ENCODE peak calls at places on chromosomes 2 and 18, in five cellular contexts. D, X, Y, H and C are unnamed samples.

GRCh38 chr2:26561918-26562810 is 79.0 kb downstream of the CIB4 start:
- DNase-seq in D (no peak), X (peak), Y (peak), H (peak), C (peak)

GRCh38 chr18:24631238-24632025 is 171.0 kb downstream of the HRH4 start:
- DNase-seq in D (no peak), X (peak), Y (no peak), H (no peak), C (no peak)

GRCh38 chr2:21422050-21422449 is 298.3 kb downstream of the TDRD15 start:
- DNase-seq in D (peak), X (peak), Y (peak), H (no peak), C (peak)

GRCh38 chr2:135936524-135936923 is 48.9 kb downstream of the DARS1 start:
- DNase-seq in D (no peak), X (no peak), Y (no peak), H (no peak), C (no peak)

GRCh38 chr2:78061301-78061700 is 539.1 kb upstream of the LRRTM4 start:
- DNase-seq in D (no peak), X (no peak), Y (no peak), H (no peak), C (no peak)

GRCh38 chr2:208373460-208374089 is 33.0 kb upstream of the PTH2R start:
- DNase-seq in D (peak), X (no peak), Y (peak), H (no peak), C (peak)

GRCh38 chr2:103788875-103789715 is 1027.3 kb downstream of the TMEM182 start:
- DNase-seq in D (peak), X (peak), Y (peak), H (no peak), C (no peak)

GRCh38 chr2:149561309-149561926 is 26.2 kb downstream of the MMADHC start:
- DNase-seq in D (peak), X (no peak), Y (peak), H (no peak), C (no peak)

GRCh38 chr2:237473474-237474453 is 13.3 kb upstream of the MLPH start:
- DNase-seq in D (peak), X (peak), Y (peak), H (no peak), C (no peak)

GRCh38 chr18:10101293-10101701 is 187.5 kb downstream of the VAPA start:
- DNase-seq in D (no peak), X (no peak), Y (no peak), H (peak), C (no peak)

GRCh38 chr2:27509326-27509725 is 12.7 kb downstream of the GCKR start:
- DNase-seq in D (no peak), X (no peak), Y (no peak), H (no peak), C (no peak)

GRCh38 chr2:71608441-71608840 is 155.1 kb downstream of the DYSF start:
- DNase-seq in D (no peak), X (peak), Y (no peak), H (no peak), C (no peak)

GRCh38 chr2:234571620-234572407 is 74.9 kb upstream of the ARL4C start:
- DNase-seq in D (no peak), X (no peak), Y (no peak), H (no peak), C (no peak)

GRCh38 chr2:133862400-133862977 is 294.2 kb upstream of the NCKAP5 start:
- DNase-seq in D (no peak), X (no peak), Y (no peak), H (no peak), C (no peak)

GRCh38 chr2:191691016-191691725 is 13.2 kb downstream of the NABP1 start:
- DNase-seq in D (peak), X (no peak), Y (peak), H (no peak), C (peak)

GRCh38 chr2:107374261-107374660 is 452.4 kb upstream of the RGPD4 start:
- DNase-seq in D (no peak), X (no peak), Y (no peak), H (no peak), C (no peak)

GRCh38 chr2:162344617-162344950 is 652 bp downstream of the GCA start:
- DNase-seq in D (no peak), X (no peak), Y (no peak), H (no peak), C (no peak)

GRCh38 chr2:158670292-158670691 is 124.8 kb upstream of the DAPL1 start:
- DNase-seq in D (no peak), X (no peak), Y (no peak), H (no peak), C (no peak)

GRCh38 chr2:137928547-137929503 is 35.4 kb upstream of the HNMT start:
- DNase-seq in D (peak), X (no peak), Y (no peak), H (no peak), C (no peak)

GRCh38 chr2:127179756-127180155 is 40.3 kb downstream of the CYP27C1 start:
- DNase-seq in D (no peak), X (no peak), Y (no peak), H (no peak), C (no peak)

GRCh38 chr2:180577567-180577966 is 402.8 kb upstream of the UBE2E3 start:
- DNase-seq in D (no peak), X (no peak), Y (no peak), H (no peak), C (no peak)

GRCh38 chr2:86234573-86235131 is 35.4 kb downstream of the MRPL35 start:
- DNase-seq in D (no peak), X (no peak), Y (no peak), H (no peak), C (no peak)

GRCh38 chr2:33322099-33322498 is 154.3 kb upstream of the RASGRP3 start:
- DNase-seq in D (no peak), X (no peak), Y (no peak), H (no peak), C (no peak)

GRCh38 chr18:7830468-7830867 is 263.4 kb downstream of the PTPRM start:
- DNase-seq in D (peak), X (no peak), Y (no peak), H (no peak), C (peak)

GRCh38 chr2:182664212-182664611 is 51.8 kb upstream of the DNAJC10 start:
- DNase-seq in D (no peak), X (no peak), Y (no peak), H (no peak), C (no peak)

GRCh38 chr2:204407209-204408070 is 137.8 kb upstream of the PARD3B start:
- DNase-seq in D (peak), X (no peak), Y (peak), H (no peak), C (no peak)

GRCh38 chr18:63824220-63824525 is 49.0 kb downstream of the SERPINB7 start:
- DNase-seq in D (no peak), X (no peak), Y (no peak), H (no peak), C (no peak)

GRCh38 chr18:13288509-13289138 is 70.1 kb downstream of the LDLRAD4 start:
- DNase-seq in D (no peak), X (peak), Y (no peak), H (no peak), C (no peak)

GRCh38 chr2:111537078-111537620 is 346.8 kb downstream of the ANAPC1 start:
- DNase-seq in D (no peak), X (peak), Y (no peak), H (no peak), C (no peak)

GRCh38 chr2:2825516-2826208 is 494.6 kb upstream of the MYT1L start:
- DNase-seq in D (no peak), X (no peak), Y (no peak), H (no peak), C (no peak)

GRCh38 chr2:83730258-83730657 is 728.8 kb downstream of the SUCLG1 start:
- DNase-seq in D (no peak), X (no peak), Y (no peak), H (no peak), C (no peak)

GRCh38 chr2:62787381-62787780 is 81.9 kb downstream of the EHBP1 start:
- DNase-seq in D (peak), X (no peak), Y (no peak), H (no peak), C (no peak)

GRCh38 chr2:75675908-75676307 is 29.3 kb downstream of the MRPL19 start:
- DNase-seq in D (no peak), X (no peak), Y (no peak), H (no peak), C (no peak)

GRCh38 chr18:2983296-2983695 is 29.6 kb downstream of the LPIN2 start:
- DNase-seq in D (no peak), X (no peak), Y (no peak), H (no peak), C (no peak)

GRCh38 chr2:234198976-234199375 is 148.5 kb downstream of the SPP2 start:
- DNase-seq in D (peak), X (no peak), Y (no peak), H (no peak), C (no peak)

GRCh38 chr2:236875906-236876505 is 209.7 kb upstream of the COPS8 start:
- DNase-seq in D (peak), X (no peak), Y (no peak), H (no peak), C (no peak)

GRCh38 chr2:138649571-138649970 is 130.6 kb downstream of the NXPH2 start:
- DNase-seq in D (peak), X (no peak), Y (no peak), H (no peak), C (no peak)

GRCh38 chr2:204110250-204111183 is 174.0 kb downstream of the ICOS start:
- DNase-seq in D (no peak), X (peak), Y (peak), H (no peak), C (peak)

GRCh38 chr2:157901325-157901724 is 25.2 kb upstream of the ACVR1 start:
- DNase-seq in D (no peak), X (no peak), Y (peak), H (no peak), C (no peak)